ENCODE peak calls at places on chromosomes 16 and 17, in four cellular contexts. J is mucosa of descending colon, T is body of pancreas, D is IMR-90. W is an unnamed sample.

GRCh38 chr17:42744283-42744805 is 496 bp downstream of the EZH1 start:
- DNase-seq in J (peak; percentile 87), D (peak; percentile 41), T (peak; percentile 76), W (peak; percentile 80)

GRCh38 chr16:58885528-58886170 is 151.5 kb upstream of the GOT2 start:
- DNase-seq in J (no peak), D (no peak), T (no peak), W (no peak)

GRCh38 chr17:40284085-40284713 is 3.5 kb upstream of the CDC6 start:
- DNase-seq in T (no peak), D (peak; percentile 83), J (no peak), W (peak; percentile 85)

GRCh38 chr16:595942-596735 is 6.3 kb downstream of the RAB40C start:
- DNase-seq in D (no peak), T (peak; percentile 61), J (no peak), W (no peak)

GRCh38 chr16:23679986-23680336 is 1.3 kb downstream of the PLK1 start:
- DNase-seq in T (no peak), D (no peak), J (no peak), W (no peak)

GRCh38 chr17:64500487-64500859 is 3.6 kb upstream of the POLG2 start:
- DNase-seq in J (no peak), D (no peak), T (no peak), W (peak; percentile 17)

GRCh38 chr16:48318630-48319029 is 66.6 kb downstream of the SIAH1 start:
- DNase-seq in J (no peak), T (no peak), D (peak; percentile 54), W (no peak)

GRCh38 chr16:2058901-2059300 is 11.1 kb downstream of the TSC2 start:
- DNase-seq in T (no peak), J (no peak), D (no peak), W (no peak)

GRCh38 chr17:62631086-62631935 is 3.8 kb downstream of the MRC2 start:
- DNase-seq in J (no peak), T (no peak), D (no peak), W (no peak)

GRCh38 chr17:68248886-68249872 is 1.3 kb downstream of the AMZ2 start:
- DNase-seq in J (no peak), T (no peak), D (no peak), W (peak; percentile 45)

GRCh38 chr17:70552230-70552981 is 383.1 kb downstream of the KCNJ2 start:
- DNase-seq in D (peak; percentile 49), T (no peak), J (no peak), W (peak; percentile 58)

GRCh38 chr17:65514082-65514481 is 47.4 kb downstream of the AXIN2 start:
- DNase-seq in J (no peak), D (peak; percentile 56), T (no peak), W (peak; percentile 98)

GRCh38 chr17:42521036-42521435 is 15.0 kb upstream of the NAGLU start:
- DNase-seq in T (no peak), D (no peak), J (peak; percentile 21), W (peak; percentile 47)

GRCh38 chr17:51610155-51610554 is 349.8 kb downstream of the UTP18 start:
- DNase-seq in T (no peak), D (no peak), J (no peak), W (no peak)

GRCh38 chr17:70307430-70307829 is 138.1 kb downstream of the KCNJ2 start:
- DNase-seq in T (no peak), D (peak; percentile 77), J (no peak), W (peak; percentile 52)

GRCh38 chr17:79597996-79598557 is 12.8 kb downstream of the RBFOX3 start:
- DNase-seq in D (no peak), J (no peak), T (no peak), W (no peak)

GRCh38 chr16:56814537-56815432 is 50.2 kb upstream of the SLC12A3 start:
- DNase-seq in D (no peak), J (no peak), T (no peak), W (no peak)

GRCh38 chr17:42178817-42179216 is 2.1 kb downstream of the KCNH4 start:
- DNase-seq in J (no peak), D (no peak), T (no peak), W (no peak)

GRCh38 chr16:85304337-85304736 is 192.1 kb upstream of the CIBAR2 start:
- DNase-seq in T (no peak), J (no peak), D (no peak), W (no peak)

GRCh38 chr17:81228420-81228819 is 5.7 kb upstream of the CEP131 start:
- DNase-seq in T (no peak), D (no peak), J (no peak), W (no peak)

GRCh38 chr17:731943-732787 is at the start of gene TLCD3A:
- DNase-seq in T (peak; percentile 78), J (peak; percentile 84), D (peak; percentile 55), W (peak; percentile 80)

GRCh38 chr17:16617481-16618060 is 36.1 kb downstream of the ZNF624 start:
- DNase-seq in T (no peak), J (no peak), D (no peak), W (no peak)

GRCh38 chr17:16623282-16623681 is 30.4 kb downstream of the ZNF624 start:
- DNase-seq in T (no peak), D (no peak), J (no peak), W (no peak)

GRCh38 chr17:16622540-16623277 is 30.9 kb downstream of the ZNF624 start:
- DNase-seq in D (no peak), J (no peak), T (no peak), W (no peak)
- H3K9me3 ChIP-seq in D (peaks cover 61% of the 10 kb centered on the region), J (peaks cover 98% of the 10 kb centered on the region), T (peaks cover 24% of the 10 kb centered on the region), W (peaks cover 17% of the 10 kb centered on the region)

GRCh38 chr17:26792486-26792885 is 501.4 kb upstream of the WSB1 start:
- DNase-seq in J (no peak), T (no peak), D (peak; percentile 55), W (peak; percentile 1)
- H3K9me3 ChIP-seq in J (peaks cover 98% of the 10 kb centered on the region), T (peaks cover 49% of the 10 kb centered on the region), D (peaks cover 13% of the 10 kb centered on the region), W (peaks cover 3% of the 10 kb centered on the region)

GRCh38 chr16:35795361-35796029 is 2336.1 kb downstream of the TP53TG3F start:
- DNase-seq in D (no peak), T (no peak), J (no peak), W (no peak)

GRCh38 chr16:35788381-35788780 is 2329.0 kb downstream of the TP53TG3F start:
- DNase-seq in J (no peak), D (no peak), T (no peak), W (no peak)

GRCh38 chr16:35797811-35798210 is 2338.4 kb downstream of the TP53TG3F start:
- DNase-seq in D (no peak), T (no peak), J (no peak), W (no peak)

DNA sequence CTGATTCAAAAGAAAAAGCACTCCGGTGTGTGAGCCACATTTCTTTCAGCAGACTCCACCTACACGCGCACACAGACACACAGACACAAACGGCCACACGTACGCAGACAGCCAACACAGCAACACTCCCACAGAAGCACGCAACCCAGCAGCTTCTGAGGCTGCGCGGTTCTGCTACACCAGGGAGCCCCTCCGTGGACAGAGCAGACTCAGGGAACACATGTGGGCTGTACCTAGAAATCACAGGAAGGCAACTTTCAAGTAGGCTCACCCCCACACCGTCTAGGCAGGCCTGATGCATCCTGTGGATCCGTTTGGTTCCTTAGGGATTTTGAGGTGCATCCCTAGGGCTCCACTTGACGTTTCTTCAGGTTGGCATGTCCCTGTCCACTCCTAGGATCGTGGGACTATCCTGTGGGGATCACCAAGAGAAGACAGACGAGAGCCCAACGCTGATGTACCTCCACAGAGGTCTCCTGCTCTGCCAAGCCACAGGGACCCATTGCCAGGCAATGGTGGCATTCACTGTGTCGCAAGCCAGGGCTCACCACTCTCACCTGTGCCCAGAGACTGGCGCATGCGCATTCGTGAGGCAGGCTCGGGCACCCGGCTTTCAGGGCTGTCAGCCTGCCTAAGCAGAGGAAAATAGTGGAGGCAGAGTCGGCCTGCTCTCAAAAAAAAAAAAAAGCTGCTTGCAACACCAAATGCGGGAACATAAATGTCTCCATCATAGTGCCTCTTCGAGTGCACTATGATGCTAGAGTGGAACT is 2333.3 kb downstream of the TP53TG3F start:
- DNase-seq in J (no peak), T (no peak), D (no peak), W (no peak)
- H3K9me3 ChIP-seq in J (peaks cover 96% of the 10 kb centered on the region), T (no peaks in the 10 kb centered on the region), D (peaks cover 47% of the 10 kb centered on the region), W (no peaks in the 10 kb centered on the region)

DNA sequence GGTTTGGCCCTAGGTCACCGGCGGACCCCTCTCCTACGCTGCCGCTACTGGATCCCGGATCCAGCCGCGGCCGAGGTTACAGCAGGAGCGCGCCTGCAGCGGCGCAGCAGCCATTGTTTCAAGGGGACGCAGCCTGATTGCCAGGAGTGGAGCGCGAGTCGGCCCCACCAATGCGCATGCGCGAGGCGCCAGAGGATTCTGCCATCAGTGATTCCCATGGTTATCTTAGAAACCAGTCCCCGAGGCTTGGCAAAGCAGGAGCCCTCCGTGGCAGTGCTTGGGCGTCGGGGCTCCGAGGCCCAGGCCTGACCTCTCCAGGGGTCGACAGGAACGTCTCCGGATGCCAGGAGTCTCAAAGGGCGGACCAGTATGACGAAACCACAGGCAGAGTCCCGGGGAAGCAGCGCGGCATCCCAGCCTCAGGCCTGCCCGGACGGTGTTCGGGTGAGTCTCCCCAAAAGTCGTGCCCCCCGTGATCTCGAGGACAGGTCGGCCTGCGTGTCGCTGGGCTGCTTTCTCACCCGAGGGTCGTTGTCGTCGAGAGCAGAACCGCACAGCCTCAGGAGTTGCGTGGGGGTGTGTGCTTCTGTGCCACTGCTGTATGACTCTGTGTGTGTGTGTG is 608.5 kb downstream of the KCNJ18 start:
- DNase-seq in T (no peak), D (no peak), J (no peak), W (no peak)
- H3K9me3 ChIP-seq in T (no peaks in the 10 kb centered on the region), D (peaks cover 48% of the 10 kb centered on the region), J (peaks cover 73% of the 10 kb centered on the region), W (no peaks in the 10 kb centered on the region)

DNA sequence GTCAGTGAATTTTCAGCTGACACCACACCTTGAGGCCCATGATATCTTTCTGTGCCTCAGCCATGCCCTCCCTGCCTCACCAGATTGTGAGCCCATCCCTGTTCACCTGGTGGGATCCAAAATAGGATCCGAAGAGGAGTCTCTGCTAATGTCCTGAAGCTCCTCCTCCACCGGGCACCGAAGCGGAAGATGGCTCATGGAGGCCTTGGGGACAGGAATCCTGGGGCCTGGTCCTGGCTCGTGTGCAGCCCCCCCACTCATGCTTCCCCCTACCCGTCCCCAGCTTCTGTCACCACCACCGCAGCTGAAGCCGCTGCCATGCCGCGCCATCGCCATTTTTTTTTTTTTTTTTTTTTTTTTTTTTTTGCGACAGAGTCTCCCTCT is 1683.4 kb downstream of the TP53TG3F start:
- DNase-seq in D (no peak), J (no peak), T (no peak), W (no peak)
- H3K9me3 ChIP-seq in D (peaks cover 49% of the 10 kb centered on the region), J (peaks cover 83% of the 10 kb centered on the region), T (no peaks in the 10 kb centered on the region), W (no peaks in the 10 kb centered on the region)

DNA sequence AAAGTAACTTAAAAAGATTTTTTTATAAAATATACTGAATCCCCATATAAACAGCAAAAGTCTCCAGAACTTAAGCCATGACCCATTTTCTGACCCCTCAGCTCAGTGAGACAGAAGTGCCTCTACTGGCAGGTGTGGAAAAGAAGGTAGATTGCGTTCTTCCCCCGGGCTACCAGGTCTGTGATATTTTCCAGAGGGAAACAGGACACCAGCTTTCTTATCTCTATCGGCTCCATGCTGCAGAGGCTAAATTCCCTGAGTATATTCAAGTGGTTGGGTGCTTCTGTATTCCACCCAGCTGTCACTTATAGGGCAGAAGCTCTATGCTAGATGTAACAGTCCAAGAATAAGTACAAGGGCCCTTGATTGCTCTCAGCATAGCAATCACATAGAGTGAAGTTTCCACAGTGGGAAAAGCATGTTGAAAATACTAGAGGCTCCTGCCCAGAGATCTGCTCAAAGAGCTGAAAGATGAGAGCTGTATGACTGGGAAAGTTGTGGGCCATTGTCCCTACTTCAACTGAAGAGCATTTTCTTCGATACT is 687.3 kb downstream of the CDH11 start:
- DNase-seq in T (no peak), D (no peak), J (no peak), W (no peak)
- H3K9me3 ChIP-seq in T (peaks cover 4% of the 10 kb centered on the region), D (peaks cover 2% of the 10 kb centered on the region), J (peaks cover 5% of the 10 kb centered on the region), W (no peaks in the 10 kb centered on the region)

DNA sequence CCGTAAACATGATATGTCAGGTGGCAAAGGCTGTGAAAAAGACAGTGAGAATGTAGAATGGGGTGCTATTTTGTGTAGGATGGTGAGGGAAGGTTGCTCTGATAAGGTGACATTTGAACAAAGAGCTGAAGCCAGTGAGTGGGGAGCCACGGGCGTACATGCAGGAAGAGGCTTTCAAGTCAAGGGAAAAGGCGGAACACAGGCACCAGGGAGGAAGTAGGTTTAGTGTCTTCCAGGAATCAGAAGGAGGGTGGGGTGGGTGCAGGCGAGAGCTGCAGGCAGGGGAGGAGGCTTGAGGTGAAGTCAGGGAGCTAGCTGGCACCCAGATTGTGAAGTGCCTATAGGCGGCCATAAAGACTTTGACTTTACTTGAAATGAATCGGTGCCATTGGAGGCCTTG is 14.1 kb downstream of the ZFP90 start:
- DNase-seq in D (no peak), T (no peak), J (no peak), W (no peak)
- H3K9me3 ChIP-seq in D (peaks cover 82% of the 10 kb centered on the region), T (peaks cover 47% of the 10 kb centered on the region), J (peaks cover 92% of the 10 kb centered on the region), W (no peaks in the 10 kb centered on the region)

W was measured in GM23248.